ENCODE peak calls at places on chromosomes 2 and 18, in eight cellular contexts. G is hepatocyte; P is tibial artery; W is CD8-positive, alpha-beta T cell; Z is fibroblast of mammary gland; N is coronary artery; E is fibroblast of lung; J is fibroblast of the aortic adventitia. H is an unnamed sample.

GRCh38 chr18:24404591-24404990 is 7.0 kb upstream of the OSBPL1A start:
- DNase-seq in G (no peak), P (no peak), W (no peak), Z (no peak), N (no peak), E (no peak), J (no peak), H (no peak)

GRCh38 chr2:227147023-227147422 is 17.0 kb downstream of the COL4A4 start:
- DNase-seq in G (no peak), P (no peak), W (no peak), Z (peak), N (no peak), E (peak), J (peak), H (peak)

GRCh38 chr2:239380831-239381708 is 19.8 kb downstream of the HDAC4 start:
- DNase-seq in G (no peak), P (no peak), W (peak), Z (no peak), N (no peak), E (no peak), J (no peak), H (no peak)

GRCh38 chr2:207561386-207562080 is 31.8 kb downstream of the CREB1 start:
- DNase-seq in G (no peak), P (no peak), W (no peak), Z (no peak), N (no peak), E (peak), J (no peak), H (no peak)

GRCh38 chr2:88838165-88838635 is 146.7 kb downstream of the RPIA start:
- DNase-seq in G (no peak), P (no peak), W (no peak), Z (no peak), N (no peak), E (no peak), J (no peak), H (no peak)

GRCh38 chr18:41391616-41392610 is 563.1 kb upstream of the PIK3C3 start:
- DNase-seq in G (peak), P (no peak), W (no peak), Z (peak), N (peak), E (peak), J (peak), H (peak)

GRCh38 chr2:27281855-27282559 is at the start of gene TRIM54:
- DNase-seq in G (no peak), P (no peak), W (no peak), Z (peak), N (no peak), E (no peak), J (no peak), H (peak)

GRCh38 chr2:53740170-53740569 is 27.4 kb upstream of the CHAC2 start:
- DNase-seq in G (peak), P (no peak), W (no peak), Z (peak), N (no peak), E (peak), J (peak), H (peak)

GRCh38 chr2:234339016-234339415 is 157.9 kb downstream of the ARL4C start:
- DNase-seq in G (no peak), P (no peak), W (no peak), Z (no peak), N (no peak), E (peak), J (no peak), H (no peak)

GRCh38 chr2:37343537-37344434 is 644 bp upstream of the QPCT start:
- DNase-seq in G (peak), P (no peak), W (no peak), Z (peak), N (no peak), E (peak), J (peak), H (peak)

GRCh38 chr2:119827866-119828507 is 68.3 kb downstream of the PTPN4 start:
- DNase-seq in G (no peak), P (no peak), W (no peak), Z (peak), N (no peak), E (peak), J (peak), H (peak)

GRCh38 chr18:48784654-48785053 is 166.1 kb downstream of the SMAD7 start:
- DNase-seq in G (no peak), P (no peak), W (no peak), Z (no peak), N (no peak), E (no peak), J (no peak), H (no peak)

GRCh38 chr2:160033732-160034392 is 28.6 kb downstream of the PLA2R1 start:
- DNase-seq in G (no peak), P (no peak), W (no peak), Z (peak), N (no peak), E (peak), J (peak), H (peak)

GRCh38 chr2:232260075-232260474 is 118.5 kb upstream of the ALPP start:
- DNase-seq in G (peak), P (no peak), W (no peak), Z (peak), N (no peak), E (peak), J (peak), H (peak)

GRCh38 chr18:28422577-28422976 is 245.6 kb upstream of the CDH2 start:
- DNase-seq in G (no peak), P (no peak), W (no peak), Z (no peak), N (no peak), E (no peak), J (no peak), H (no peak)

GRCh38 chr2:218406949-218407703 is 7.5 kb downstream of the CTDSP1 start:
- DNase-seq in G (peak), P (peak), W (peak), Z (peak), N (peak), E (peak), J (peak), H (peak)
- H3K4me3 ChIP-seq in G (peak), P (peak), W (peak), Z (peak), N (peak), E (peak), J (peak), H (peak)

DNA sequence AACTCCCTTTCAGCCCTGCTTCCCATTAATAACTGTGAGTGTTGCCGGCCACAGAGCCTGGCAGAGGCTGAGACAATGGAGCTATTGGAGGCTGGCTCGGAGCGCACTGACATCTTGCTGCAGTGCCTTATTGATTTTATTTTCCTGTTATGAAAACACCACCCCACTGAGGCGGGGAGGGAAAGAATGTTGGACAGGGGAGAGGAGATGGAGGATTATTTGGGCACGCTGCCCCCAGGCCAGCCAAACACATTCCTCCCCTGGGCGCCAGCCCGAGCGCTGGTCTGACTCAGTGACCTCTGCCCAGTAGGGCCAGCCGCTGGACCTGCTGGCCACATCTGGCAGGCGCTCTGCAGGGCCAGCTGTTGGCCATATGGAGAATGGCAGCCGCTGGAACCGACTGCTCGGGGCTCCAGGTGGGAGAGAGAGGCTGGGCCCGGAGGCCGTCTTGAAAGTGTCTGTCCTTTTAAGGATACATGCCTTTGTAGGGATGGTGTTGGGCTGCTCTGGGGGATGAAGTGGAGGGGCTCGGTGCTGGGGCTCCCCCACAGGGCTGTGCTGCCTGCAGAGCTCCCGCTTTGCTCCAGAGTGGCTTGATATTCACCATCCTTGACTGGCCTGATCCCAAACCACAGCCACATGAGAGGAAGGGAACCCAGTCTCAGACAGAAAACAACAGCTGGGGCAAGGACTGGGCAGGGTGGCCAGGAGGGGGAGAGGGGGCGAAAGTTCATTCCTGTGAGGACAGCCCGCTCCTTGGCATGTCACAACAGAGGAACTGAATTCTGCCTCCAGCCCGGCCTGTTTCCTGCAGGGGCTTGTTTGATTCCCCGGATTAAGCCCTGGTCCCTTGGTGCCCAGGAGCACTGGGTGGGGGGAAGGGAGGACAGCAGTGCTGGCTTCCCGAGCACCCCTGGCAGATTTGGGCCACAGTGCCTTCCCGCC is 179.0 kb downstream of the KLHL29 start:
- DNase-seq in G (no peak), P (peak), W (no peak), Z (peak), N (peak), E (peak), J (peak), H (peak)
- TF ChIP-seq CTCF in G (no peak), P (peak), W (no peak), Z (no peak), N (no peak), E (no peak), J (no peak), H (no peak)

GRCh38 chr2:29129586-29130281 is 14.5 kb downstream of the CLIP4 start:
- DNase-seq in G (no peak), P (no peak), W (no peak), Z (no peak), N (no peak), E (peak), J (peak), H (peak)
- H3K4me3 ChIP-seq in G (no peak), P (no peak), W (no peak), Z (no peak), N (peak), E (no peak), J (peak), H (peak)

GRCh38 chr2:188291617-188292445 is at the start of gene GULP1:
- DNase-seq in G (peak), P (peak), W (no peak), Z (peak), N (peak), E (peak), J (peak), H (peak)
- TF ChIP-seq CTCF in G (peak), P (peak), W (no peak), Z (peak), N (peak), E (peak), J (peak), H (peak)

GRCh38 chr2:9284521-9285297 is 78.1 kb downstream of the ASAP2 start:
- DNase-seq in G (no peak), P (no peak), W (no peak), Z (no peak), N (no peak), E (no peak), J (no peak), H (no peak)
- H3K4me3 ChIP-seq in G (no peak), P (no peak), W (no peak), Z (no peak), N (no peak), E (no peak), J (no peak), H (no peak)

GRCh38 chr2:42127425-42128424 is 41.4 kb upstream of the EML4 start:
- DNase-seq in G (no peak), P (no peak), W (peak), Z (no peak), N (no peak), E (no peak), J (no peak), H (no peak)
- TF ChIP-seq CTCF in G (no peak), P (no peak), W (no peak), Z (no peak), N (no peak), E (no peak), J (no peak), H (no peak)

GRCh38 chr2:48249093-48249492 is 280.9 kb upstream of the STON1 start:
- DNase-seq in G (no peak), P (no peak), W (no peak), Z (peak), N (no peak), E (peak), J (peak), H (peak)
- H3K4me3 ChIP-seq in G (no peak), P (no peak), W (no peak), Z (no peak), N (no peak), E (peak), J (no peak), H (no peak)

DNA sequence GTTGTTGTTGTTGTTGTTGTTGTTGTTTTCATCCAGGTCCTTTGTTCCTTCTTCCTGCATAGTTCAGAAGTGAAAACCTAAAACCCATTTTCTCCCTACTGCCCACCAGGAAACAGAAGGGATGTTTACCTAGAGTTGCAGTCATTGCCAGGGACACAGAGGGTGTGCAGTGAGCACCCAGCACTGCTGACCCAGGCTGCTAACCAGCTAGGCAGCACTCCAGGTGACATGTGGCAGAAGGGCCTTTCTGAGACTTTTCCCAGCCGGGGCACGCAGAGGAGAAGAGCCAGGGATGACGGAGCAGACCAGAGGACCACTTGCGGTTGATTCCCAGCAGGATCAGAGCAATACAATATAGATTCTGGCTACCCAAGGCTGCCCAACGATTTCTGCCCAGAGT is 286.3 kb downstream of the BCL11A start:
- DNase-seq in G (no peak), P (no peak), W (no peak), Z (no peak), N (no peak), E (no peak), J (no peak), H (no peak)
- TF ChIP-seq CTCF in G (no peak), P (no peak), W (no peak), Z (no peak), N (no peak), E (no peak), J (no peak), H (no peak)

DNA sequence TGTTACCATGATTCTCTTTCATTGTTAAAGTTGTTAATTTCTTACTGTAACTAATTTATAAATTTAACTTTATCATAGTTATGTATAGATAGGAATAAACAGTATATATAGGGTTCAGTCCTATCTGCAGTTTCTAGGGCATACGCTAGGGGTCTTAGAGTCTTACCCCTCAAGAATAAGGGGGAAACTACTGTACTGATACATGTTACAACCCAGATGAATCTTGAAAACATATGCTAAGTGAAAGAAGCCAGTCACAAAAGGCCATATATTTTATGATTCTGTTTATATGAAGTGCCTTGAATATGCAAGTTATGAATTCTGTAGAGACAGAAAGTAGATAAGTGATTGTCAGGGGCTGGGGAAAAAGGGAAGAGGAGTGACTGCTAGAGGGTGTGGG is 52.4 kb downstream of the RTN4 start:
- DNase-seq in G (no peak), P (no peak), W (no peak), Z (no peak), N (no peak), E (no peak), J (no peak), H (no peak)
- H3K4me3 ChIP-seq in G (no peak), P (no peak), W (no peak), Z (no peak), N (no peak), E (no peak), J (no peak), H (no peak)

H was measured in fibroblast of pulmonary artery.